ENCODE peak calls at places on chromosomes 1 and 21, in seven cellular contexts. X is GM23338, D is SJCRH30, O is Caco-2, V is BE2C, B is fibroblast of villous mesenchyme, T is coronary artery. U is an unnamed sample.

GRCh38 chr1:173354937-173355280 is 122.2 kb upstream of the PRDX6 start:
- DNase-seq in X (no peak), D (no peak), O (no peak), V (no peak), B (no peak), T (no peak), U (peak; percentile 85)

GRCh38 chr1:110196917-110197782 is 13.0 kb upstream of the KCNC4 start:
- DNase-seq in X (peak; percentile 70), D (peak; percentile 29), O (peak; percentile 57), V (peak; percentile 75), B (peak; percentile 45), T (no peak), U (no peak)

GRCh38 chr1:145982010-145982723 is 14.2 kb downstream of the TXNIP start:
- DNase-seq in X (no peak), D (no peak), O (no peak), V (no peak), B (no peak), T (peak; percentile 74), U (no peak)

GRCh38 chr1:24415910-24416665 is 486 bp downstream of the NIPAL3 start:
- DNase-seq in X (peak; percentile 53), D (no peak), O (no peak), V (no peak), B (peak; percentile 33), T (no peak), U (no peak)

GRCh38 chr21:45562965-45563364 is 20.7 kb upstream of the SLC19A1 start:
- DNase-seq in X (no peak), D (no peak), O (no peak), V (no peak), B (peak; percentile 19), T (peak; percentile 40), U (no peak)

GRCh38 chr1:226061793-226062557 is 541 bp upstream of the H3-3A start:
- DNase-seq in X (peak; percentile 86), D (peak; percentile 90), O (peak; percentile 92), V (peak; percentile 89), B (peak; percentile 78), T (peak; percentile 85), U (peak; percentile 79)

GRCh38 chr1:231020139-231020601 is 19.9 kb downstream of the FAM89A start:
- DNase-seq in X (peak; percentile 11), D (no peak), O (no peak), V (no peak), B (peak; percentile 90), T (no peak), U (no peak)

GRCh38 chr1:77594366-77595112 is 87.9 kb downstream of the ZZZ3 start:
- DNase-seq in X (no peak), D (no peak), O (no peak), V (no peak), B (peak; percentile 48), T (no peak), U (peak; percentile 19)

GRCh38 chr1:229431270-229432115 is 2.4 kb downstream of the ACTA1 start:
- DNase-seq in X (peak; percentile 46), D (no peak), O (no peak), V (no peak), B (no peak), T (no peak), U (no peak)

GRCh38 chr1:54795100-54795665 is 5.9 kb downstream of the TTC22 start:
- DNase-seq in X (no peak), D (no peak), O (peak; percentile 4), V (no peak), B (no peak), T (no peak), U (no peak)

GRCh38 chr1:213443415-213443814 is 392.4 kb downstream of the RPS6KC1 start:
- DNase-seq in X (no peak), D (no peak), O (peak; percentile 16), V (no peak), B (no peak), T (no peak), U (no peak)

GRCh38 chr1:2474104-2474787 is 1.8 kb upstream of the PLCH2 start:
- DNase-seq in X (no peak), D (no peak), O (no peak), V (no peak), B (no peak), T (no peak), U (no peak)

GRCh38 chr1:69305621-69306020 is 262.1 kb upstream of the LRRC7 start:
- DNase-seq in X (peak; percentile 79), D (peak; percentile 34), O (peak; percentile 48), V (peak; percentile 40), B (peak; percentile 2), T (no peak), U (no peak)

GRCh38 chr1:92475029-92475428 is 11.7 kb downstream of the GFI1 start:
- DNase-seq in X (no peak), D (no peak), O (no peak), V (no peak), B (no peak), T (no peak), U (no peak)

GRCh38 chr1:35426097-35426586 is 131.1 kb downstream of the KIAA0319L start:
- DNase-seq in X (no peak), D (no peak), O (no peak), V (no peak), B (no peak), T (no peak), U (no peak)

GRCh38 chr1:28248273-28249012 is 10.9 kb upstream of the SESN2 start:
- DNase-seq in X (peak; percentile 92), D (peak; percentile 68), O (peak; percentile 75), V (peak; percentile 63), B (peak; percentile 84), T (peak; percentile 84), U (peak; percentile 68)

GRCh38 chr1:28247603-28248272 is 11.6 kb upstream of the SESN2 start:
- DNase-seq in X (no peak), D (no peak), O (no peak), V (no peak), B (no peak), T (no peak), U (no peak)

GRCh38 chr1:28243685-28244439 is 7.9 kb downstream of the ATP5IF1 start:
- DNase-seq in X (no peak), D (no peak), O (no peak), V (no peak), B (no peak), T (no peak), U (no peak)

GRCh38 chr1:28244549-28245251 is 8.8 kb downstream of the ATP5IF1 start:
- DNase-seq in X (no peak), D (no peak), O (no peak), V (no peak), B (no peak), T (no peak), U (no peak)

GRCh38 chr1:28246427-28246832 is 10.5 kb downstream of the ATP5IF1 start:
- DNase-seq in X (peak; percentile 52), D (no peak), O (no peak), V (no peak), B (peak; percentile 72), T (no peak), U (no peak)
- H3K4me3 ChIP-seq in X (peak overlapping the region; percentile 63), D (peak overlapping the region; percentile 63), O (no peak overlapping the region), V (peak overlapping the region; percentile 56), B (peak overlapping the region; percentile 72), T (peak overlapping the region; percentile 66), U (peak overlapping the region; percentile 57)

GRCh38 chr1:76086597-76086996 is 12.1 kb downstream of the ST6GALNAC3 start:
- DNase-seq in X (no peak), D (no peak), O (no peak), V (no peak), B (no peak), T (no peak), U (no peak)
- H3K4me3 ChIP-seq in X (no peak overlapping the region), D (no peak overlapping the region), O (no peak overlapping the region), V (no peak overlapping the region), B (no peak overlapping the region), T (no peak overlapping the region), U (no peak overlapping the region)

DNA sequence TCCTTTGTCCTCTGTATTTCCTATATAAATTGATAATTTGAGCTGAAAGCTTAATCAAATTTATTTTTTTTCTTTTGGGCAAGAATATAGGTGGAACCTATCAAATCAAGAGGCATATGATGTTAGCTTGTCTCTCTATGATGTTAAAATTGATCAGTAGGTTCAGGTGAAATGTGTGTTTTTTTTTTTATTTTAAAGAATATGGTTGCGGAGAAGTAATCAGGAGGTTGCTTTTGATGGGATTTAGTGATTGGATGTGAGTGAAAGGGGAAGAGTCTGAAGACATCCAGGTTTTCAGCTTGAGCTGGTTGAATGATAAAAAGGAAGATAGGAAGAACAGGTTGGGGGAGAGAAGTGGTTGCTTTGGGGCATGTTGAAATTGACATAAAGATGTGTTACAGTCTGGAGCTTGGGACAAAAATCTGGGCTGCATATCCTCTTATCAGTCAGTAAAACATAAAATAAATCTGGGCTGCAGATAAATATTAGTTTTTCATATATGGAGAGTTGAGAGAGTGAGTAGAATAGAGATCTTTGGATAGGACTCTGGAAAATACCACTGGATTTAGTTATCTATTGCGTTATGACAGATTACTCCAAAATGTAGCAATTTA is 5.1 kb downstream of the OSBPL9 start:
- DNase-seq in X (no peak), D (no peak), O (no peak), V (no peak), B (no peak), T (no peak), U (no peak)
- H3K4me3 ChIP-seq in X (no peak overlapping the region), D (no peak overlapping the region), O (no peak overlapping the region), V (no peak overlapping the region), B (no peak overlapping the region), T (peak overlapping the region; percentile 16), U (no peak overlapping the region)

GRCh38 chr1:156591432-156592157 is at the start of gene NAXE:
- DNase-seq in X (peak; percentile 94), D (peak; percentile 68), O (peak; percentile 84), V (peak; percentile 78), B (peak; percentile 58), T (no peak), U (peak; percentile 39)

GRCh38 chr1:156589546-156589945 is 2.0 kb upstream of the NAXE start:
- DNase-seq in X (no peak), D (no peak), O (no peak), V (no peak), B (no peak), T (no peak), U (no peak)

GRCh38 chr1:156591181-156591431 is 470 bp upstream of the NAXE start:
- DNase-seq in X (peak; percentile 46), D (no peak), O (no peak), V (no peak), B (no peak), T (no peak), U (no peak)

GRCh38 chr1:156592158-156592909 is 758 bp downstream of the NAXE start:
- DNase-seq in X (peak; percentile 21), D (no peak), O (no peak), V (no peak), B (no peak), T (no peak), U (peak; percentile 2)

DNA sequence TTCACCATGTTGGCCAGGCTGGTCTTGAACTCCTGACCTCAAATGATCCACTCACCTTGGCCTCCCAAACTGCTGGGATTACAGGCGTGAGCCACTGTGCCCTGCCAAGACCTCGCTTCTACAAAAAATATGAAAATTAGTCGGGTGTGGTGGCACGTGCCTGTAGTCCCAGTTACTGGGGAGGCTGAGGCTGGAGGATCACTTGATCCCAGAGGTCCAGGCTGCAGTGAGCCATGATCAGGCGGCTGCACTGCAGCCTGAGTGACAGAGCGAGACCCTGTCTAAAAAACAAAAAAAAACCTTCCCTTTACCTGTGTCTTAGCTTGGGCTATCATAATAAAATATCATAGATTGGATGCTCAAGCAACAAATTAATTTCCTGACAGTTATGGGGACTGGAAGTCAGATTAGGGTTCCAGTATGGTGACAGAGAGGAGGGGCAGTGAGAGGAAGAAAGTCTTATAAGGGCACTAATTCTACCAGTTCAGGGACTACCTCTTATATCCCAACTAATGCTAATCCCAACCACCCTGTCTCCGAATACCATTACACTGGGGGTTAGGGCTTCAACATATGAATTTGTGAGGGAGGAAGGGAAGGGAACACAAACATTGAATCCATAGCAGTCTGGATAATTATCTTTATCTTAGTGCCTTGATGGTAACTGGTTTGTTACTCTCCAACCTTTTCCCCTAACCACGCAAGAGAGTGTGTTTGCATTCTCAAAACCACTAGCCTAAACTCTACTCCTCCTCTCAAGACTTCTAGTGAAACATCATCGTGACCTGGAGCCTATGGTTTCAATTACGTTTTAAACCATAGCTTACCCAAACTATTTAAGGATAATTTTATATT is 1.0 kb upstream of the NAXE start:
- DNase-seq in X (no peak), D (no peak), O (no peak), V (no peak), B (no peak), T (peak; percentile 22), U (no peak)
- H3K4me3 ChIP-seq in X (peak overlapping the region; percentile 95), D (peak overlapping the region; percentile 68), O (peak overlapping the region; percentile 69), V (peak overlapping the region; percentile 88), B (no peak overlapping the region), T (peak overlapping the region; percentile 89), U (peak overlapping the region; percentile 86)

U was measured in fibroblast of lung.